ENCODE peak calls at places on chromosomes 3 and 15, in five cellular contexts. K, A, Z, F and C are unnamed samples.

GRCh38 chr3:12938258-12938711 is 96.9 kb upstream of the RPL32 start:
- DNase-seq in K (peak), A (peak), Z (no peak), F (no peak), C (peak)

GRCh38 chr3:37279226-37279625 is 104.8 kb upstream of the LRRFIP2 start:
- DNase-seq in K (peak), A (no peak), Z (no peak), F (no peak), C (no peak)

GRCh38 chr3:46926871-46927717 is 49.5 kb downstream of the CCDC12 start:
- DNase-seq in K (no peak), A (no peak), Z (no peak), F (no peak), C (peak)

GRCh38 chr3:38608086-38608775 is 41.3 kb downstream of the SCN5A start:
- DNase-seq in K (no peak), A (no peak), Z (no peak), F (no peak), C (peak)

GRCh38 chr3:36893137-36893557 is 51.7 kb downstream of the TRANK1 start:
- DNase-seq in K (peak), A (peak), Z (no peak), F (no peak), C (peak)

GRCh38 chr3:101851833-101852232 is 2.5 kb downstream of the NFKBIZ start:
- DNase-seq in K (no peak), A (no peak), Z (no peak), F (no peak), C (no peak)

GRCh38 chr3:179961081-179962078 is 75.4 kb downstream of the PEX5L start:
- DNase-seq in K (no peak), A (no peak), Z (no peak), F (no peak), C (no peak)

GRCh38 chr3:179398574-179399249 is 51.2 kb downstream of the MFN1 start:
- DNase-seq in K (peak), A (no peak), Z (no peak), F (no peak), C (peak)

GRCh38 chr3:99881121-99881524 is 63.5 kb downstream of the CMSS1 start:
- DNase-seq in K (no peak), A (peak), Z (no peak), F (no peak), C (no peak)

GRCh38 chr3:170978335-170978745 is 48.2 kb downstream of the SLC2A2 start:
- DNase-seq in K (no peak), A (no peak), Z (no peak), F (no peak), C (no peak)

GRCh38 chr15:100849021-100849831 is 30.4 kb upstream of the ALDH1A3 start:
- DNase-seq in K (peak), A (peak), Z (peak), F (no peak), C (peak)

GRCh38 chr3:136546718-136547117 is 205.5 kb downstream of the STAG1 start:
- DNase-seq in K (no peak), A (no peak), Z (no peak), F (no peak), C (no peak)

GRCh38 chr3:197802505-197803459 is 11.7 kb downstream of the LRCH3 start:
- DNase-seq in K (no peak), A (peak), Z (no peak), F (no peak), C (no peak)